ENCODE peak calls at places on chromosomes 4 and X, in eight cellular contexts. O, G, Q, D, P, N, V and X are unnamed samples.

GRCh38 chr4:158162637-158163036 is 10.2 kb downstream of the GASK1B start:
- DNase-seq in Q (no peak), G (no peak), O (no peak), N (no peak), D (no peak), V (no peak), P (no peak), X (no peak)

GRCh38 chr4:6087669-6088068 is 69.4 kb upstream of the C4orf50 start:
- DNase-seq in P (no peak), N (no peak), Q (peak; percentile 16), V (peak; percentile 68), D (no peak), O (peak; percentile 55), G (peak; percentile 31), X (peak; percentile 50)

GRCh38 chr4:145195167-145195952 is 15.0 kb upstream of the OTUD4 start:
- DNase-seq in N (no peak), D (no peak), G (no peak), P (no peak), Q (no peak), V (no peak), O (peak; percentile 4), X (peak; percentile 82)

GRCh38 chr4:82797591-82798081 is 960 bp downstream of the SCD5 start:
- DNase-seq in Q (peak; percentile 44), N (no peak), D (no peak), P (peak; percentile 17), V (no peak), G (peak; percentile 46), O (peak; percentile 23), X (no peak)

GRCh38 chr4:33780952-33781655 is 2463.2 kb downstream of the ARAP2 start:
- DNase-seq in N (no peak), Q (peak; percentile 51), V (no peak), P (no peak), D (no peak), O (peak; percentile 63), G (peak; percentile 79), X (peak; percentile 66)

GRCh38 chr4:127048371-127049085 is 584.2 kb upstream of the INTU start:
- DNase-seq in N (no peak), D (no peak), V (no peak), P (no peak), Q (no peak), O (no peak), G (peak; percentile 7), X (no peak)

GRCh38 chrX:121308276-121308805 is 260.9 kb downstream of the GLUD2 start:
- DNase-seq in G (peak; percentile 42), D (no peak), P (peak; percentile 75), O (peak; percentile 50), N (no peak), Q (peak; percentile 86), V (peak; percentile 65), X (peak; percentile 51)

GRCh38 chr4:13455411-13455810 is 28.7 kb downstream of the RAB28 start:
- DNase-seq in O (no peak), Q (no peak), G (peak; percentile 40), N (no peak), P (no peak), D (no peak), V (no peak), X (no peak)

GRCh38 chrX:123399709-123400108 is 215.6 kb downstream of the GRIA3 start:
- DNase-seq in D (no peak), P (no peak), V (no peak), Q (no peak), N (no peak), O (no peak), G (peak; percentile 17), X (no peak)

GRCh38 chr4:90317785-90318184 is 190.6 kb downstream of the CCSER1 start:
- DNase-seq in D (no peak), V (no peak), O (peak; percentile 84), G (peak; percentile 57), Q (peak; percentile 93), N (no peak), P (no peak), X (peak; percentile 77)

GRCh38 chr4:145154573-145154972 is 25.8 kb downstream of the OTUD4 start:
- DNase-seq in G (peak; percentile 25), P (no peak), D (no peak), Q (peak; percentile 54), N (no peak), O (peak; percentile 45), V (peak; percentile 59), X (peak; percentile 47)

GRCh38 chr4:67327245-67327860 is 217.9 kb downstream of the CENPC start:
- DNase-seq in G (peak; percentile 50), Q (peak; percentile 73), D (peak; percentile 28), V (peak; percentile 72), N (no peak), P (peak; percentile 68), O (peak; percentile 78), X (peak; percentile 90)

GRCh38 chr4:87896020-87896621 is 63.4 kb downstream of the MEPE start:
- DNase-seq in O (peak; percentile 97), P (peak; percentile 39), Q (peak; percentile 88), D (no peak), V (peak; percentile 88), N (peak; percentile 53), G (peak; percentile 89), X (peak; percentile 69)

GRCh38 chr4:72313121-72313520 is 255.9 kb downstream of the ADAMTS3 start:
- DNase-seq in D (no peak), N (no peak), P (no peak), Q (no peak), V (peak; percentile 63), G (no peak), O (peak; percentile 48), X (no peak)

GRCh38 chrX:55004231-55004630 is 4.1 kb downstream of the APEX2 start:
- DNase-seq in P (no peak), N (no peak), O (no peak), V (no peak), D (no peak), Q (no peak), G (no peak), X (peak; percentile 68)

GRCh38 chr4:3255611-3256186 is 6.7 kb downstream of the MSANTD1 start:
- DNase-seq in V (no peak), Q (no peak), G (no peak), O (no peak), P (peak; percentile 0), D (no peak), N (no peak), X (no peak)

GRCh38 chr4:140136509-140136908 is 17.5 kb downstream of the MAML3 start:
- DNase-seq in D (no peak), V (no peak), G (peak; percentile 67), Q (peak; percentile 14), P (no peak), O (peak; percentile 76), N (no peak), X (peak; percentile 78)

GRCh38 chrX:97672138-97672537 is 788.4 kb downstream of the RPA4 start:
- DNase-seq in N (no peak), Q (no peak), V (no peak), G (no peak), P (no peak), O (no peak), D (no peak), X (no peak)

GRCh38 chr4:121217385-121217784 is 53.3 kb upstream of the TNIP3 start:
- DNase-seq in V (no peak), G (peak; percentile 58), O (no peak), P (no peak), Q (peak; percentile 59), N (no peak), D (no peak), X (no peak)

GRCh38 chrX:118523920-118524319 is 28.3 kb downstream of the DOCK11 start:
- DNase-seq in N (no peak), G (no peak), O (no peak), V (no peak), D (peak; percentile 62), Q (no peak), P (peak; percentile 26), X (no peak)

GRCh38 chr4:174930895-174931294 is 12.7 kb downstream of the ADAM29 start:
- DNase-seq in V (no peak), P (no peak), O (no peak), Q (no peak), D (no peak), N (no peak), G (no peak), X (no peak)

GRCh38 chr4:2825184-2825506 is 18.5 kb upstream of the ADD1 start:
- DNase-seq in Q (no peak), N (no peak), V (no peak), G (no peak), P (no peak), O (no peak), D (no peak), X (no peak)

GRCh38 chr4:25406081-25406692 is 29.1 kb downstream of the ANAPC4 start:
- DNase-seq in G (peak; percentile 12), N (no peak), P (no peak), V (no peak), O (no peak), Q (peak; percentile 62), D (no peak), X (no peak)

GRCh38 chrX:135330709-135331108 is 21.4 kb downstream of the ETDC start:
- DNase-seq in G (no peak), Q (no peak), P (no peak), N (no peak), O (no peak), V (no peak), D (no peak), X (no peak)

GRCh38 chr4:82403725-82404124 is 26.5 kb downstream of the HNRNPDL start:
- DNase-seq in D (no peak), O (no peak), V (no peak), N (no peak), P (no peak), Q (peak; percentile 43), G (no peak), X (no peak)

GRCh38 chr4:74217365-74217764 is 59.4 kb downstream of the MTHFD2L start:
- DNase-seq in P (no peak), V (no peak), N (no peak), O (peak; percentile 35), D (no peak), Q (peak; percentile 37), G (peak; percentile 47), X (peak; percentile 70)

GRCh38 chr4:3041192-3042142 is 32.9 kb downstream of the HTT-AS start:
- DNase-seq in P (peak; percentile 62), D (peak; percentile 49), G (peak; percentile 72), Q (peak; percentile 11), N (peak; percentile 79), V (no peak), O (no peak), X (peak; percentile 63)

GRCh38 chr4:73735231-73735630 is 5.1 kb upstream of the CXCL8 start:
- DNase-seq in D (no peak), V (no peak), O (no peak), G (peak; percentile 61), Q (no peak), N (no peak), P (no peak), X (peak; percentile 86)